ENCODE peak calls at places on chromosomes 6 and 20, in nine cellular contexts. One of them, this sample, is unnamed.

GRCh38 chr6:43969158-43969981 is 157.9 kb downstream of the MRPL14 start:
- ATAC-seq in upper lobe of right lung: no peak
- ATAC-seq in Panc1: no peak
- ATAC-seq in PC-3: no peak
- ATAC-seq in activated T-cell treated with anti-CD3 and anti-CD28 coated beads, Interleukin-2, amount 50 U/mL, for 72 hours: no peak
- ATAC-seq in naive thymus-derived CD4-positive, alpha-beta T cell: no peak
- ATAC-seq in HCT116: no peak
- ATAC-seq in T-helper 17 cell: no peak
- ATAC-seq in activated naive CD4-positive, alpha-beta T cell treated with anti-CD3 and anti-CD28 coated beads, Interleukin-2, amount 50 U/mL, for 72 hours: no peak
- ATAC-seq in this sample: no peak

GRCh38 chr6:4004249-4004648 is 74.7 kb downstream of the FAM217A start:
- ATAC-seq in PC-3: no peak
- ATAC-seq in T-helper 17 cell: no peak
- ATAC-seq in upper lobe of right lung: no peak
- ATAC-seq in Panc1: no peak
- ATAC-seq in naive thymus-derived CD4-positive, alpha-beta T cell: no peak
- ATAC-seq in activated T-cell treated with anti-CD3 and anti-CD28 coated beads, Interleukin-2, amount 50 U/mL, for 72 hours: peak
- ATAC-seq in activated naive CD4-positive, alpha-beta T cell treated with anti-CD3 and anti-CD28 coated beads, Interleukin-2, amount 50 U/mL, for 72 hours: peak
- ATAC-seq in HCT116: no peak
- ATAC-seq in this sample: no peak

GRCh38 chr6:83417880-83418663 is 12.8 kb downstream of the ME1 start:
- ATAC-seq in PC-3: peak
- ATAC-seq in T-helper 17 cell: no peak
- ATAC-seq in Panc1: peak
- ATAC-seq in upper lobe of right lung: peak
- ATAC-seq in HCT116: peak
- ATAC-seq in naive thymus-derived CD4-positive, alpha-beta T cell: peak
- ATAC-seq in activated T-cell treated with anti-CD3 and anti-CD28 coated beads, Interleukin-2, amount 50 U/mL, for 72 hours: no peak
- ATAC-seq in activated naive CD4-positive, alpha-beta T cell treated with anti-CD3 and anti-CD28 coated beads, Interleukin-2, amount 50 U/mL, for 72 hours: no peak
- ATAC-seq in this sample: peak

GRCh38 chr6:142014515-142014914 is 118.2 kb upstream of the GJE1 start:
- ATAC-seq in Panc1: peak
- ATAC-seq in HCT116: peak
- ATAC-seq in activated naive CD4-positive, alpha-beta T cell treated with anti-CD3 and anti-CD28 coated beads, Interleukin-2, amount 50 U/mL, for 72 hours: no peak
- ATAC-seq in naive thymus-derived CD4-positive, alpha-beta T cell: no peak
- ATAC-seq in T-helper 17 cell: no peak
- ATAC-seq in activated T-cell treated with anti-CD3 and anti-CD28 coated beads, Interleukin-2, amount 50 U/mL, for 72 hours: no peak
- ATAC-seq in PC-3: peak
- ATAC-seq in upper lobe of right lung: no peak
- ATAC-seq in this sample: no peak

GRCh38 chr6:36067374-36068011 is 39.9 kb downstream of the MAPK14 start:
- ATAC-seq in activated naive CD4-positive, alpha-beta T cell treated with anti-CD3 and anti-CD28 coated beads, Interleukin-2, amount 50 U/mL, for 72 hours: peak
- ATAC-seq in Panc1: no peak
- ATAC-seq in T-helper 17 cell: no peak
- ATAC-seq in PC-3: no peak
- ATAC-seq in naive thymus-derived CD4-positive, alpha-beta T cell: peak
- ATAC-seq in HCT116: no peak
- ATAC-seq in upper lobe of right lung: no peak
- ATAC-seq in activated T-cell treated with anti-CD3 and anti-CD28 coated beads, Interleukin-2, amount 50 U/mL, for 72 hours: peak
- ATAC-seq in this sample: no peak

GRCh38 chr20:61325718-61326117 is 73.7 kb downstream of the CDH4 start:
- ATAC-seq in PC-3: no peak
- ATAC-seq in T-helper 17 cell: no peak
- ATAC-seq in activated naive CD4-positive, alpha-beta T cell treated with anti-CD3 and anti-CD28 coated beads, Interleukin-2, amount 50 U/mL, for 72 hours: no peak
- ATAC-seq in naive thymus-derived CD4-positive, alpha-beta T cell: no peak
- ATAC-seq in activated T-cell treated with anti-CD3 and anti-CD28 coated beads, Interleukin-2, amount 50 U/mL, for 72 hours: no peak
- ATAC-seq in Panc1: no peak
- ATAC-seq in upper lobe of right lung: no peak
- ATAC-seq in HCT116: no peak
- ATAC-seq in this sample: no peak

GRCh38 chr6:15062311-15063252 is 183.3 kb upstream of the JARID2 start:
- ATAC-seq in PC-3: no peak
- ATAC-seq in Panc1: no peak
- ATAC-seq in upper lobe of right lung: no peak
- ATAC-seq in activated T-cell treated with anti-CD3 and anti-CD28 coated beads, Interleukin-2, amount 50 U/mL, for 72 hours: no peak
- ATAC-seq in activated naive CD4-positive, alpha-beta T cell treated with anti-CD3 and anti-CD28 coated beads, Interleukin-2, amount 50 U/mL, for 72 hours: no peak
- ATAC-seq in T-helper 17 cell: no peak
- ATAC-seq in naive thymus-derived CD4-positive, alpha-beta T cell: peak
- ATAC-seq in HCT116: no peak
- ATAC-seq in this sample: peak

GRCh38 chr6:105794870-105795269 is 291.3 kb upstream of the PRDM1 start:
- ATAC-seq in naive thymus-derived CD4-positive, alpha-beta T cell: no peak
- ATAC-seq in upper lobe of right lung: no peak
- ATAC-seq in Panc1: no peak
- ATAC-seq in HCT116: no peak
- ATAC-seq in PC-3: no peak
- ATAC-seq in activated T-cell treated with anti-CD3 and anti-CD28 coated beads, Interleukin-2, amount 50 U/mL, for 72 hours: peak
- ATAC-seq in activated naive CD4-positive, alpha-beta T cell treated with anti-CD3 and anti-CD28 coated beads, Interleukin-2, amount 50 U/mL, for 72 hours: peak
- ATAC-seq in T-helper 17 cell: no peak
- ATAC-seq in this sample: no peak

GRCh38 chr20:34401741-34402455 is 38.8 kb downstream of the ITCH start:
- ATAC-seq in Panc1: no peak
- ATAC-seq in T-helper 17 cell: no peak
- ATAC-seq in HCT116: no peak
- ATAC-seq in PC-3: no peak
- ATAC-seq in activated T-cell treated with anti-CD3 and anti-CD28 coated beads, Interleukin-2, amount 50 U/mL, for 72 hours: no peak
- ATAC-seq in activated naive CD4-positive, alpha-beta T cell treated with anti-CD3 and anti-CD28 coated beads, Interleukin-2, amount 50 U/mL, for 72 hours: peak
- ATAC-seq in naive thymus-derived CD4-positive, alpha-beta T cell: no peak
- ATAC-seq in upper lobe of right lung: no peak
- ATAC-seq in this sample: no peak

GRCh38 chr6:142845143-142845571 is 99.8 kb downstream of the HIVEP2 start:
- ATAC-seq in activated naive CD4-positive, alpha-beta T cell treated with anti-CD3 and anti-CD28 coated beads, Interleukin-2, amount 50 U/mL, for 72 hours: peak
- ATAC-seq in activated T-cell treated with anti-CD3 and anti-CD28 coated beads, Interleukin-2, amount 50 U/mL, for 72 hours: peak
- ATAC-seq in upper lobe of right lung: no peak
- ATAC-seq in T-helper 17 cell: peak
- ATAC-seq in Panc1: no peak
- ATAC-seq in naive thymus-derived CD4-positive, alpha-beta T cell: peak
- ATAC-seq in HCT116: no peak
- ATAC-seq in PC-3: peak
- ATAC-seq in this sample: peak

GRCh38 chr20:44990957-44991356 is 24.6 kb downstream of the STK4 start:
- ATAC-seq in Panc1: no peak
- ATAC-seq in upper lobe of right lung: no peak
- ATAC-seq in activated naive CD4-positive, alpha-beta T cell treated with anti-CD3 and anti-CD28 coated beads, Interleukin-2, amount 50 U/mL, for 72 hours: peak
- ATAC-seq in T-helper 17 cell: no peak
- ATAC-seq in activated T-cell treated with anti-CD3 and anti-CD28 coated beads, Interleukin-2, amount 50 U/mL, for 72 hours: peak
- ATAC-seq in HCT116: no peak
- ATAC-seq in PC-3: no peak
- ATAC-seq in naive thymus-derived CD4-positive, alpha-beta T cell: no peak
- ATAC-seq in this sample: no peak

GRCh38 chr6:30465582-30466306 is 23.6 kb upstream of the HLA-E start:
- ATAC-seq in Panc1: peak
- ATAC-seq in activated T-cell treated with anti-CD3 and anti-CD28 coated beads, Interleukin-2, amount 50 U/mL, for 72 hours: no peak
- ATAC-seq in PC-3: peak
- ATAC-seq in HCT116: no peak
- ATAC-seq in upper lobe of right lung: peak
- ATAC-seq in naive thymus-derived CD4-positive, alpha-beta T cell: no peak
- ATAC-seq in activated naive CD4-positive, alpha-beta T cell treated with anti-CD3 and anti-CD28 coated beads, Interleukin-2, amount 50 U/mL, for 72 hours: no peak
- ATAC-seq in T-helper 17 cell: no peak
- ATAC-seq in this sample: no peak

GRCh38 chr6:144417686-144418085 is 132.6 kb downstream of the UTRN start:
- ATAC-seq in activated T-cell treated with anti-CD3 and anti-CD28 coated beads, Interleukin-2, amount 50 U/mL, for 72 hours: no peak
- ATAC-seq in activated naive CD4-positive, alpha-beta T cell treated with anti-CD3 and anti-CD28 coated beads, Interleukin-2, amount 50 U/mL, for 72 hours: no peak
- ATAC-seq in HCT116: no peak
- ATAC-seq in upper lobe of right lung: no peak
- ATAC-seq in PC-3: no peak
- ATAC-seq in Panc1: no peak
- ATAC-seq in T-helper 17 cell: no peak
- ATAC-seq in naive thymus-derived CD4-positive, alpha-beta T cell: no peak
- ATAC-seq in this sample: no peak

GRCh38 chr6:37990762-37991525 is 171.4 kb downstream of the ZFAND3 start:
- ATAC-seq in Panc1: peak
- ATAC-seq in upper lobe of right lung: no peak
- ATAC-seq in activated T-cell treated with anti-CD3 and anti-CD28 coated beads, Interleukin-2, amount 50 U/mL, for 72 hours: no peak
- ATAC-seq in HCT116: no peak
- ATAC-seq in PC-3: no peak
- ATAC-seq in T-helper 17 cell: no peak
- ATAC-seq in naive thymus-derived CD4-positive, alpha-beta T cell: no peak
- ATAC-seq in activated naive CD4-positive, alpha-beta T cell treated with anti-CD3 and anti-CD28 coated beads, Interleukin-2, amount 50 U/mL, for 72 hours: no peak
- ATAC-seq in this sample: no peak

GRCh38 chr6:168078943-168079405 is at the start of gene FRMD1:
- ATAC-seq in naive thymus-derived CD4-positive, alpha-beta T cell: no peak
- ATAC-seq in PC-3: no peak
- ATAC-seq in T-helper 17 cell: no peak
- ATAC-seq in activated naive CD4-positive, alpha-beta T cell treated with anti-CD3 and anti-CD28 coated beads, Interleukin-2, amount 50 U/mL, for 72 hours: no peak
- ATAC-seq in HCT116: no peak
- ATAC-seq in Panc1: no peak
- ATAC-seq in upper lobe of right lung: no peak
- ATAC-seq in activated T-cell treated with anti-CD3 and anti-CD28 coated beads, Interleukin-2, amount 50 U/mL, for 72 hours: no peak
- ATAC-seq in this sample: no peak

GRCh38 chr6:136652656-136653055 is 102.4 kb upstream of the MAP7 start:
- ATAC-seq in PC-3: no peak
- ATAC-seq in activated T-cell treated with anti-CD3 and anti-CD28 coated beads, Interleukin-2, amount 50 U/mL, for 72 hours: no peak
- ATAC-seq in Panc1: no peak
- ATAC-seq in upper lobe of right lung: no peak
- ATAC-seq in T-helper 17 cell: no peak
- ATAC-seq in HCT116: no peak
- ATAC-seq in activated naive CD4-positive, alpha-beta T cell treated with anti-CD3 and anti-CD28 coated beads, Interleukin-2, amount 50 U/mL, for 72 hours: no peak
- ATAC-seq in naive thymus-derived CD4-positive, alpha-beta T cell: no peak
- ATAC-seq in this sample: no peak

GRCh38 chr6:12036766-12037165 is 24.7 kb downstream of the HIVEP1 start:
- ATAC-seq in T-helper 17 cell: no peak
- ATAC-seq in PC-3: no peak
- ATAC-seq in activated naive CD4-positive, alpha-beta T cell treated with anti-CD3 and anti-CD28 coated beads, Interleukin-2, amount 50 U/mL, for 72 hours: no peak
- ATAC-seq in HCT116: no peak
- ATAC-seq in naive thymus-derived CD4-positive, alpha-beta T cell: no peak
- ATAC-seq in activated T-cell treated with anti-CD3 and anti-CD28 coated beads, Interleukin-2, amount 50 U/mL, for 72 hours: no peak
- ATAC-seq in upper lobe of right lung: no peak
- ATAC-seq in Panc1: no peak
- ATAC-seq in this sample: no peak

GRCh38 chr6:29728173-29728879 is 5.1 kb downstream of the HLA-F start:
- ATAC-seq in HCT116: no peak
- ATAC-seq in activated T-cell treated with anti-CD3 and anti-CD28 coated beads, Interleukin-2, amount 50 U/mL, for 72 hours: no peak
- ATAC-seq in PC-3: no peak
- ATAC-seq in T-helper 17 cell: no peak
- ATAC-seq in activated naive CD4-positive, alpha-beta T cell treated with anti-CD3 and anti-CD28 coated beads, Interleukin-2, amount 50 U/mL, for 72 hours: no peak
- ATAC-seq in naive thymus-derived CD4-positive, alpha-beta T cell: no peak
- ATAC-seq in upper lobe of right lung: no peak
- ATAC-seq in Panc1: no peak
- ATAC-seq in this sample: no peak

GRCh38 chr6:13710552-13711383 is 867 bp downstream of the RANBP9 start:
- ATAC-seq in activated naive CD4-positive, alpha-beta T cell treated with anti-CD3 and anti-CD28 coated beads, Interleukin-2, amount 50 U/mL, for 72 hours: no peak
- ATAC-seq in naive thymus-derived CD4-positive, alpha-beta T cell: no peak
- ATAC-seq in PC-3: peak
- ATAC-seq in upper lobe of right lung: peak
- ATAC-seq in T-helper 17 cell: no peak
- ATAC-seq in Panc1: peak
- ATAC-seq in activated T-cell treated with anti-CD3 and anti-CD28 coated beads, Interleukin-2, amount 50 U/mL, for 72 hours: peak
- ATAC-seq in HCT116: peak
- ATAC-seq in this sample: peak

GRCh38 chr20:20888273-20888656 is 175.8 kb upstream of the RALGAPA2 start:
- ATAC-seq in naive thymus-derived CD4-positive, alpha-beta T cell: no peak
- ATAC-seq in activated T-cell treated with anti-CD3 and anti-CD28 coated beads, Interleukin-2, amount 50 U/mL, for 72 hours: no peak
- ATAC-seq in HCT116: no peak
- ATAC-seq in upper lobe of right lung: no peak
- ATAC-seq in activated naive CD4-positive, alpha-beta T cell treated with anti-CD3 and anti-CD28 coated beads, Interleukin-2, amount 50 U/mL, for 72 hours: no peak
- ATAC-seq in T-helper 17 cell: no peak
- ATAC-seq in PC-3: no peak
- ATAC-seq in Panc1: no peak
- ATAC-seq in this sample: no peak

GRCh38 chr6:154998855-154999254 is 3.7 kb downstream of the TIAM2 start:
- ATAC-seq in T-helper 17 cell: no peak
- ATAC-seq in activated naive CD4-positive, alpha-beta T cell treated with anti-CD3 and anti-CD28 coated beads, Interleukin-2, amount 50 U/mL, for 72 hours: no peak
- ATAC-seq in activated T-cell treated with anti-CD3 and anti-CD28 coated beads, Interleukin-2, amount 50 U/mL, for 72 hours: no peak
- ATAC-seq in PC-3: no peak
- ATAC-seq in upper lobe of right lung: no peak
- ATAC-seq in naive thymus-derived CD4-positive, alpha-beta T cell: no peak
- ATAC-seq in Panc1: no peak
- ATAC-seq in HCT116: no peak
- ATAC-seq in this sample: no peak

GRCh38 chr6:4914412-4915159 is 89.3 kb downstream of the RPP40 start:
- ATAC-seq in T-helper 17 cell: no peak
- ATAC-seq in HCT116: no peak
- ATAC-seq in activated naive CD4-positive, alpha-beta T cell treated with anti-CD3 and anti-CD28 coated beads, Interleukin-2, amount 50 U/mL, for 72 hours: peak
- ATAC-seq in upper lobe of right lung: peak
- ATAC-seq in PC-3: no peak
- ATAC-seq in Panc1: no peak
- ATAC-seq in activated T-cell treated with anti-CD3 and anti-CD28 coated beads, Interleukin-2, amount 50 U/mL, for 72 hours: peak
- ATAC-seq in naive thymus-derived CD4-positive, alpha-beta T cell: peak
- ATAC-seq in this sample: peak

GRCh38 chr6:122043421-122043820 is 356.0 kb upstream of the HSF2 start:
- ATAC-seq in Panc1: no peak
- ATAC-seq in activated naive CD4-positive, alpha-beta T cell treated with anti-CD3 and anti-CD28 coated beads, Interleukin-2, amount 50 U/mL, for 72 hours: peak
- ATAC-seq in upper lobe of right lung: no peak
- ATAC-seq in PC-3: no peak
- ATAC-seq in T-helper 17 cell: no peak
- ATAC-seq in naive thymus-derived CD4-positive, alpha-beta T cell: no peak
- ATAC-seq in activated T-cell treated with anti-CD3 and anti-CD28 coated beads, Interleukin-2, amount 50 U/mL, for 72 hours: no peak
- ATAC-seq in HCT116: no peak
- ATAC-seq in this sample: no peak

GRCh38 chr6:167934426-167934864 is 63.0 kb upstream of the KIF25 start:
- ATAC-seq in HCT116: no peak
- ATAC-seq in T-helper 17 cell: no peak
- ATAC-seq in Panc1: no peak
- ATAC-seq in activated naive CD4-positive, alpha-beta T cell treated with anti-CD3 and anti-CD28 coated beads, Interleukin-2, amount 50 U/mL, for 72 hours: no peak
- ATAC-seq in activated T-cell treated with anti-CD3 and anti-CD28 coated beads, Interleukin-2, amount 50 U/mL, for 72 hours: no peak
- ATAC-seq in upper lobe of right lung: peak
- ATAC-seq in PC-3: no peak
- ATAC-seq in naive thymus-derived CD4-positive, alpha-beta T cell: no peak
- ATAC-seq in this sample: no peak

GRCh38 chr6:12529364-12530019 is 187.1 kb upstream of the PHACTR1 start:
- ATAC-seq in naive thymus-derived CD4-positive, alpha-beta T cell: no peak
- ATAC-seq in PC-3: no peak
- ATAC-seq in HCT116: no peak
- ATAC-seq in upper lobe of right lung: no peak
- ATAC-seq in activated naive CD4-positive, alpha-beta T cell treated with anti-CD3 and anti-CD28 coated beads, Interleukin-2, amount 50 U/mL, for 72 hours: no peak
- ATAC-seq in T-helper 17 cell: no peak
- ATAC-seq in activated T-cell treated with anti-CD3 and anti-CD28 coated beads, Interleukin-2, amount 50 U/mL, for 72 hours: no peak
- ATAC-seq in Panc1: no peak
- ATAC-seq in this sample: no peak

GRCh38 chr6:92125681-92126080 is 1293.7 kb downstream of the EPHA7 start:
- ATAC-seq in upper lobe of right lung: peak
- ATAC-seq in Panc1: no peak
- ATAC-seq in activated T-cell treated with anti-CD3 and anti-CD28 coated beads, Interleukin-2, amount 50 U/mL, for 72 hours: no peak
- ATAC-seq in HCT116: no peak
- ATAC-seq in naive thymus-derived CD4-positive, alpha-beta T cell: no peak
- ATAC-seq in activated naive CD4-positive, alpha-beta T cell treated with anti-CD3 and anti-CD28 coated beads, Interleukin-2, amount 50 U/mL, for 72 hours: no peak
- ATAC-seq in PC-3: no peak
- ATAC-seq in T-helper 17 cell: no peak
- ATAC-seq in this sample: no peak

This sample was measured in esophagus mucosa.